ENCODE peak calls at places on chromosomes 13 and 19, in six cellular contexts. L is PC-3, M is colonic mucosa, R is NT2/D1, N is endodermal cell, Y is GM23248. S is an unnamed sample. For H3K4me1 and H3K9me3, the result is how much of the 10 kb centered on the place peaks cover.

GRCh38 chr13:107185889-107186288 is 618.0 kb upstream of the ARGLU1 start:
- DNase-seq in M (no peak), N (no peak), Y (peak), R (no peak), L (peak), S (peak)

GRCh38 chr19:51784922-51785690 is 9.9 kb upstream of the FPR3 start:
- DNase-seq in N (no peak), L (peak), Y (peak), R (no peak), M (peak), S (peak)

GRCh38 chr13:75050419-75051066 is 431.4 kb downstream of the TBC1D4 start:
- DNase-seq in L (no peak), R (no peak), M (no peak), Y (peak), N (no peak), S (peak)

GRCh38 chr13:76683854-76684253 is 202.4 kb downstream of the KCTD12 start:
- DNase-seq in M (no peak), L (no peak), R (no peak), Y (no peak), N (no peak), S (peak)

GRCh38 chr13:112255550-112256120 is 120.5 kb upstream of the SPACA7 start:
- DNase-seq in Y (no peak), N (no peak), L (no peak), R (no peak), M (no peak), S (no peak)

GRCh38 chr19:21900401-21900800 is 64.4 kb upstream of the ZNF43 start:
- DNase-seq in M (no peak), R (no peak), Y (no peak), L (no peak), N (no peak), S (no peak)

GRCh38 chr13:83618966-83619365 is 263.3 kb downstream of the SLITRK1 start:
- DNase-seq in M (no peak), N (no peak), R (no peak), Y (peak), L (peak), S (peak)

GRCh38 chr19:46931197-46931596 is 70.4 kb downstream of the ARHGAP35 start:
- DNase-seq in L (no peak), M (no peak), N (no peak), Y (no peak), R (no peak), S (no peak)

GRCh38 chr19:17575871-17576757 is 20.7 kb downstream of the COLGALT1 start:
- DNase-seq in N (no peak), M (peak), Y (no peak), L (no peak), R (no peak), S (no peak)

GRCh38 chr19:18401580-18402112 is 4.2 kb upstream of the LRRC25 start:
- DNase-seq in R (peak), L (peak), N (peak), M (peak), Y (peak), S (peak)

GRCh38 chr19:19385900-19386339 is 19.6 kb upstream of the GATAD2A start:
- DNase-seq in N (no peak), R (no peak), M (no peak), L (no peak), Y (no peak), S (no peak)

GRCh38 chr13:53045110-53045509 is 16.5 kb downstream of the OLFM4 start:
- DNase-seq in M (peak), N (no peak), Y (no peak), R (no peak), L (no peak), S (no peak)

GRCh38 chr13:37059136-37059847 is at the start of gene SUPT20H:
- DNase-seq in R (peak), Y (peak), N (peak), L (peak), M (peak), S (peak)

GRCh38 chr13:81929988-81930387 is 1589.1 kb upstream of the SPRY2 start:
- DNase-seq in L (peak), M (no peak), N (peak), Y (peak), R (peak), S (peak)

GRCh38 chr19:39915848-39916215 is 18.6 kb downstream of the FCGBP start:
- DNase-seq in N (no peak), R (no peak), M (peak), L (no peak), Y (no peak), S (no peak)

GRCh38 chr19:12932392-12933286 is 872 bp downstream of the FARSA start:
- DNase-seq in M (peak), R (no peak), N (no peak), L (peak), Y (no peak), S (no peak)

GRCh38 chr19:55390461-55390880 is 4.7 kb downstream of the RPL28 start:
- DNase-seq in R (no peak), N (peak), Y (no peak), L (no peak), M (no peak), S (no peak)

GRCh38 chr19:49409441-49410029 is 13.7 kb downstream of the PTH2 start:
- DNase-seq in Y (no peak), M (no peak), L (no peak), R (no peak), N (no peak), S (no peak)

GRCh38 chr13:41900918-41901317 is 60.0 kb downstream of the VWA8 start:
- DNase-seq in L (peak), R (no peak), N (no peak), M (no peak), Y (peak), S (no peak)

GRCh38 chr19:18051887-18052286 is 34.8 kb downstream of the IL12RB1 start:
- DNase-seq in R (no peak), M (peak), N (no peak), Y (peak), L (no peak), S (no peak)

GRCh38 chr19:35805518-35806102 is 7.0 kb downstream of the PRODH2 start:
- DNase-seq in R (no peak), N (no peak), M (no peak), Y (no peak), L (no peak), S (no peak)

GRCh38 chr13:67990868-67991267 is 760.7 kb upstream of the PCDH9 start:
- DNase-seq in R (no peak), L (no peak), M (no peak), Y (no peak), N (no peak), S (no peak)

DNA sequence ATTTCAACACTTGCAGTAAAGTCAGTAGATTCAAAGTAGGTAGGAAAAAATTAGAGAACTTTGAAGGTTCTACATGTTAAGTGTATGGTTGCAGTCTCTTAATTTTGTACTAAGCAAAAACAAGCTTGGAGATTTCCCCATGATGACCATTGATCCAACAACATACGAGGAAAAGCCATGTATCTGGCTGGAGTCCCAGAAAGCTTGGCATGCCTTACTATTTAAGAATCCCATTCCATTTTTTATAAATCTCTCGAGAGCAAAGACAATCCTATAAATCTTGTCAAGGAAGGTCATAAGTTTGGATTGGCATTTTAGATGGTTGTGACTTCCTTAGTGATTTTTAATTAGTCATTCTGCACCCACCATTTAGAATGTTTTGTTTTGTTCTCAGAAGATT is 495.9 kb downstream of the GPC5 start:
- DNase-seq in N (no peak), L (no peak), Y (no peak), R (no peak), M (no peak), S (no peak)
- H3K4me1 ChIP-seq in N (under half), L (under half), Y (under half), R (under half), M (under half), S (under half)

GRCh38 chr19:2040647-2041435 is 10.2 kb downstream of the MKNK2 start:
- DNase-seq in Y (no peak), M (no peak), R (no peak), N (no peak), L (no peak), S (no peak)
- H3K9ac ChIP-seq in Y (no peak), M (peak), R (peak), N (no peak), L (no peak), S (peak)

DNA sequence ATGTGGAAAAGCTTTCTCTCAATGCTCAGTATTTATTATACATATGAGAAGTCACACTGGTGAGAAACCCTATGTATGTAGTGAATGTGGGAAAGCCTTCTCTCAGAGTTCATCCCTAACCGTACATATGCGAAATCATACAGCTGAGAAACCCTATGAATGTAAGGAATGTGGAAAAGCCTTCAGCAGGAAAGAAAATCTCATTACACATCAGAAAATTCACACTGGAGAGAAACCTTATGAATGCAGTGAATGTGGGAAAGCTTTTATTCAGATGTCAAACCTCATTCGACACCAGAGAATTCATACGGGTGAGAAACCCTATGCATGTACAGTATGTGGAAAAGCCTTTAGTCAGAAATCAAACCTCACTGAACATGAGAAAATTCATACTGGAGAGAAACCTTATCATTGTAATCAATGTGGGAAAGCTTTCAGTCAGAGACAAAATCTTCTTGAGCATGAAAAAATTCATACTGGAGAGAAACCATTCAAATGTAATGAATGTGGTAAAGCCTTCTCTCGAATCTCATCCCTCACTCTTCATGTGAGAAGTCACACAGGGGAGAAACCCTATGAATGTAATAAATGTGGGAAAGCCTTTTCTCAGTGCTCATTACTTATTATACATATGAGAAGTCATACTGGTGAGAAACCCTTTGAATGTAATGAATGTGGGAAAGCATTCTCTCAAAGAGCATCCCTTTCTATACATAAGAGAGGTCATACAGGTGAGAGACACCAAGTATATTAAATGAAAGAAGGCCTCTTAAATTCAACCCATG is 34.4 kb downstream of the ZNF568 start:
- DNase-seq in M (no peak), R (no peak), Y (peak), N (no peak), L (no peak), S (no peak)
- H3K9me3 ChIP-seq in M (under half), R (under half), Y (under half), N (half or more), L (under half), S (half or more)

GRCh38 chr13:111160648-111161047 is 45.5 kb downstream of the ARHGEF7 start:
- DNase-seq in R (no peak), N (no peak), M (no peak), L (no peak), Y (no peak), S (no peak)
- H3K4me1 ChIP-seq in R (under half), N (under half), M (under half), L (under half), Y (under half), S (under half)

GRCh38 chr13:30847697-30848307 is 58.3 kb upstream of the MEDAG start:
- DNase-seq in M (no peak), N (no peak), R (no peak), L (no peak), Y (peak), S (peak)

GRCh38 chr13:30849611-30850010 is 56.5 kb upstream of the MEDAG start:
- DNase-seq in N (no peak), L (no peak), Y (no peak), R (no peak), M (no peak), S (no peak)

GRCh38 chr13:30846844-30847243 is 59.2 kb upstream of the MEDAG start:
- DNase-seq in M (no peak), Y (no peak), L (no peak), N (no peak), R (no peak), S (no peak)

GRCh38 chr13:30850204-30850866 is 55.7 kb upstream of the MEDAG start:
- DNase-seq in N (no peak), Y (peak), L (no peak), M (no peak), R (no peak), S (no peak)

GRCh38 chr13:30848332-30849027 is 57.6 kb upstream of the MEDAG start:
- DNase-seq in M (no peak), N (no peak), R (no peak), Y (no peak), L (no peak), S (no peak)
- H3K9ac ChIP-seq in M (no peak), N (no peak), R (no peak), Y (peak), L (no peak), S (peak)

DNA sequence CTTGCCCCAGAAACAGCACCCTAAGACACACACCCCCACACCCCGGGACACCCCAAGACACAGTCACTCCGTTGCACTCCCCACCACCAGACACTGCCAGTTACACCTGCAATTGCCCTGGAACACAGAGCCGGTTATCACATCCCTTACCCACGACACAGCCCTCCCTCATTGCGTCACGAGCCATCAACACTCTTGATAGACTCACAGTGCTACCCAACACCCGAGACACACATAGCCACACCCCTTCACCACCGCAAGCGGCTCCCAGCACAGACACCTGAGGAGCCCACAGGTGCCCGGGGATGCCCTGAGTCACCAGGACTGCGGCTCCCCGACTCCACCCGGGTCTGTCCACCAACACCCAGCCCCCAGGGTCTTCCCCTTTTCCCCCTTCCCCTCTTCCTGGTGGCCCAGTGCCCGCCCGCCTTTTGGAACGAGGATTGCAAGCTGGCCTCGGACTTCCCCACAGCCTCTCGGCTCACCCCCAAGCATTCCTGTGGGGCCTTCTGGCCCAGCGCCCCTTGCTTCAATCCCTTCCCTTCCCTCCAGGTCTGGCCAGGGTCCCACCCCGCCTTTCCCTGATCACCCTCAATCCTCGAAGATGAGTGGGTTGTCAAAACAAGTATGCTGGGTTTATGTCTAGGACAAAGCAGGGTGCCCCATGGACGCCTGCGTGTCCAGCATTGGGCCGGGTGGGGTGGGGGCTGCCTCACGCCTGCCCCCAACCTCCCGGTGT is 1.7 kb upstream of the PTGER1 start:
- DNase-seq in M (peak), R (no peak), N (peak), Y (peak), L (peak), S (peak)
- H3K9me3 ChIP-seq in M (under half), R (under half), N (under half), Y (under half), L (under half), S (under half)

GRCh38 chr13:38401276-38401675 is 51.6 kb downstream of the UFM1 start:
- DNase-seq in L (no peak), M (no peak), Y (no peak), N (no peak), R (no peak), S (no peak)
- H3K4me1 ChIP-seq in L (under half), M (under half), Y (under half), N (under half), R (under half), S (under half)

GRCh38 chr19:9936151-9937000 is at the start of gene OLFM2:
- DNase-seq in Y (peak), M (no peak), R (no peak), L (no peak), N (peak), S (peak)
- H3K9ac ChIP-seq in Y (peak), M (peak), R (peak), L (peak), N (peak), S (peak)

DNA sequence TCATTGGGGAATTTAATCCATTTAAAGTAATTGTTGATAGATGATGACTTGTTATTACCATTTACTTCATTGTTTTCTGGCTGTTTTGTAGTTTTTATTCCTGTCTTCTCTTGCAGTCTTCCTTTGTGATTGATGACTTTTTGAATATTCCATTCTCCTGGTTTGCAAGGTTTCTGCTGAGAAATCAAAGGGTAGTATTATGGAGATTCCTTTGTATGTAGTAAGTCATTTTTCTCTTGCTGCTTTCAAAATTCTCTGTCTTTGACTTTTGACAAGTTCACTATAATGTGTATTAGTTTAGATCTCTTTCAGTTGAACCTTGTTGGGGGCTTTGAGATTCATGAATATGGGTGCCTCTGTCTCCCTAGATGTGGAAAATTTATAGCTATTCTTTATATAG is 6.0 kb downstream of the ZNF559 start:
- DNase-seq in L (no peak), Y (no peak), N (no peak), R (no peak), M (no peak), S (no peak)
- H3K9me3 ChIP-seq in L (half or more), Y (under half), N (half or more), R (half or more), M (under half), S (half or more)

GRCh38 chr19:43779147-43779819 is 1.5 kb downstream of the KCNN4 start:
- DNase-seq in M (peak), Y (no peak), N (no peak), L (no peak), R (no peak), S (no peak)

GRCh38 chr19:43781630-43782310 is 997 bp upstream of the KCNN4 start:
- DNase-seq in N (no peak), Y (no peak), L (peak), R (no peak), M (no peak), S (no peak)

GRCh38 chr19:43782311-43782660 is 1.5 kb upstream of the KCNN4 start:
- DNase-seq in R (no peak), Y (no peak), M (no peak), L (no peak), N (no peak), S (no peak)

GRCh38 chr19:43779820-43780219 is 953 bp downstream of the KCNN4 start:
- DNase-seq in R (no peak), L (peak), M (peak), Y (no peak), N (no peak), S (no peak)

GRCh38 chr19:43780706-43781525 is at the start of gene KCNN4:
- DNase-seq in L (peak), N (no peak), R (no peak), Y (peak), M (peak), S (peak)
- H3K4me1 ChIP-seq in L (half or more), N (under half), R (under half), Y (under half), M (under half), S (under half)